ENCODE peak calls at places on chromosome 17, in four cellular contexts. L, P, Q and T are unnamed samples.

GRCh38 chr17:19991252-19991885 is 13.7 kb upstream of the AKAP10 start:
- DNase-seq in L (no peak), P (no peak), Q (no peak), T (no peak)

GRCh38 chr17:9470171-9470570 is 105.4 kb downstream of the STX8 start:
- DNase-seq in L (no peak), P (peak; percentile 49), Q (no peak), T (peak; percentile 26)

GRCh38 chr17:76716834-76717205 is 6.1 kb upstream of the MXRA7 start:
- DNase-seq in L (no peak), P (peak; percentile 98), Q (peak; percentile 93), T (peak; percentile 97)

GRCh38 chr17:73562896-73563295 is 81.3 kb downstream of the SDK2 start:
- DNase-seq in L (no peak), P (no peak), Q (no peak), T (no peak)

GRCh38 chr17:73533801-73534574 is 110.3 kb downstream of the SDK2 start:
- DNase-seq in L (no peak), P (no peak), Q (no peak), T (no peak)

GRCh38 chr17:48747445-48748363 is 19.2 kb upstream of the HOXB13 start:
- DNase-seq in L (no peak), P (no peak), Q (no peak), T (no peak)

GRCh38 chr17:47857551-47858410 is 6.8 kb upstream of the SP6 start:
- DNase-seq in L (no peak), P (no peak), Q (no peak), T (no peak)

GRCh38 chr17:64406321-64407200 is 15.9 kb upstream of the PECAM1 start:
- DNase-seq in L (no peak), P (no peak), Q (no peak), T (no peak)

GRCh38 chr17:29747660-29748059 is 124.9 kb upstream of the CORO6 start:
- DNase-seq in L (no peak), P (peak; percentile 60), Q (no peak), T (peak; percentile 45)

GRCh38 chr17:48051706-48052486 is 3.7 kb downstream of the NFE2L1 start:
- DNase-seq in L (peak; percentile 50), P (peak; percentile 92), Q (peak; percentile 68), T (peak; percentile 92)

GRCh38 chr17:5416886-5417285 is 2.6 kb downstream of the NUP88 start:
- DNase-seq in L (peak; percentile 51), P (no peak), Q (no peak), T (no peak)

GRCh38 chr17:47220531-47220999 is 11.4 kb downstream of the MYL4 start:
- DNase-seq in L (no peak), P (no peak), Q (no peak), T (no peak)

GRCh38 chr17:69166957-69167356 is 25.3 kb upstream of the ABCA6 start:
- DNase-seq in L (no peak), P (no peak), Q (no peak), T (no peak)

GRCh38 chr17:79668344-79669250 is 57.7 kb upstream of the RBFOX3 start:
- DNase-seq in L (no peak), P (no peak), Q (no peak), T (no peak)

GRCh38 chr17:73841431-73842060 is 197.3 kb upstream of the SDK2 start:
- DNase-seq in L (peak; percentile 14), P (no peak), Q (no peak), T (peak; percentile 2)

GRCh38 chr17:14276535-14277250 is 24.2 kb upstream of the HS3ST3B1 start:
- DNase-seq in L (no peak), P (no peak), Q (no peak), T (no peak)

GRCh38 chr17:752620-753219 is 656 bp upstream of the GEMIN4 start:
- DNase-seq in L (peak; percentile 60), P (peak; percentile 60), Q (peak; percentile 49), T (peak; percentile 69)

GRCh38 chr17:61306003-61306402 is 93.6 kb upstream of the TBX2 start:
- DNase-seq in L (no peak), P (no peak), Q (no peak), T (no peak)

GRCh38 chr17:61305024-61305423 is 94.6 kb upstream of the TBX2 start:
- DNase-seq in L (no peak), P (peak; percentile 38), Q (peak; percentile 69), T (no peak)

GRCh38 chr17:61302911-61303310 is 96.7 kb upstream of the TBX2 start:
- DNase-seq in L (no peak), P (no peak), Q (no peak), T (no peak)

GRCh38 chr17:61299517-61300513 is 99.8 kb upstream of the TBX2 start:
- DNase-seq in L (no peak), P (no peak), Q (no peak), T (no peak)

GRCh38 chr17:61303334-61304096 is 96.1 kb upstream of the TBX2 start:
- DNase-seq in L (no peak), P (peak; percentile 43), Q (peak; percentile 81), T (peak; percentile 78)
- TF ChIP-seq CTCF in L (no peak), P (no peak), Q (no peak), T (no peak)

GRCh38 chr17:56896217-56896967 is 17.5 kb downstream of the TRIM25 start:
- DNase-seq in L (no peak), P (no peak), Q (no peak), T (no peak)

GRCh38 chr17:56896968-56897359 is 16.9 kb downstream of the TRIM25 start:
- DNase-seq in L (peak; percentile 62), P (no peak), Q (no peak), T (no peak)

GRCh38 chr17:56899403-56899802 is 14.4 kb downstream of the TRIM25 start:
- DNase-seq in L (no peak), P (no peak), Q (no peak), T (no peak)

GRCh38 chr17:56898874-56899273 is 15.0 kb downstream of the TRIM25 start:
- DNase-seq in L (peak; percentile 36), P (no peak), Q (no peak), T (no peak)

GRCh38 chr17:56897646-56898424 is 16.0 kb downstream of the TRIM25 start:
- DNase-seq in L (peak; percentile 43), P (no peak), Q (no peak), T (no peak)
- H3K4me3 ChIP-seq in L (no peak overlapping the region), P (no peak overlapping the region), Q (no peak overlapping the region), T (no peak overlapping the region)

DNA sequence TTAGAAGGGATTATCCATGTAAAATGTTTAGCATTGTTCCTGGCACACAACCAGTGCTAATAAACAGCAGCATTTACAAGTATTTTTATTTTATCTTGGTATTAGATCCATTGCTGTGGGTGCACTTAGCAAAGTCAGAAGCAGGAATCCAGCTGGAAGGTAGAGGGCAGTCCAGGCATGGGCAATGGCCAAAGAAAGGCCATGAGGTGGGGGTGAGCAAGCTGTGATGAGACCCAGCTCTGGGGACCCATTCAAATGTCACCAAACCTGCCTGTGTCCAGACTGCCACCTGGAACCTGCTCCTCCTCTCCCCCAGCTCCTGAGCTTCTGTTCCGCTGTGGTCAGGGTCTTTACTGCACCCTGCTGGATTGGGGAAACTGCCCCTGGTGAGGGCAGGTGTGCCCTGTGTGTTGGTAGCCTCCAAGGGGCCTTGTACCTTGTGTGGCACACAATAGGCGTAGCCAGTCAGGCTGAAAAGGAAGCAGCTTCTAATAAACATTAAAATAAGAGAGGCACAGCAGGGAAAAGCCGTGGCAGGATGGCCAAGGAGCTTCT is 118.0 kb upstream of the CRHR1 start:
- DNase-seq in L (no peak), P (no peak), Q (no peak), T (no peak)
- TF ChIP-seq CTCF in L (no peak), P (no peak), Q (no peak), T (no peak)

GRCh38 chr17:67836205-67836987 is 11.1 kb downstream of the BPTF start:
- DNase-seq in L (no peak), P (peak; percentile 60), Q (peak; percentile 77), T (peak; percentile 30)

GRCh38 chr17:67834634-67835033 is 9.3 kb downstream of the BPTF start:
- DNase-seq in L (no peak), P (no peak), Q (no peak), T (no peak)

GRCh38 chr17:67833134-67833533 is 7.8 kb downstream of the BPTF start:
- DNase-seq in L (no peak), P (no peak), Q (no peak), T (no peak)

GRCh38 chr17:67831268-67831667 is 6.0 kb downstream of the BPTF start:
- DNase-seq in L (no peak), P (no peak), Q (no peak), T (no peak)

DNA sequence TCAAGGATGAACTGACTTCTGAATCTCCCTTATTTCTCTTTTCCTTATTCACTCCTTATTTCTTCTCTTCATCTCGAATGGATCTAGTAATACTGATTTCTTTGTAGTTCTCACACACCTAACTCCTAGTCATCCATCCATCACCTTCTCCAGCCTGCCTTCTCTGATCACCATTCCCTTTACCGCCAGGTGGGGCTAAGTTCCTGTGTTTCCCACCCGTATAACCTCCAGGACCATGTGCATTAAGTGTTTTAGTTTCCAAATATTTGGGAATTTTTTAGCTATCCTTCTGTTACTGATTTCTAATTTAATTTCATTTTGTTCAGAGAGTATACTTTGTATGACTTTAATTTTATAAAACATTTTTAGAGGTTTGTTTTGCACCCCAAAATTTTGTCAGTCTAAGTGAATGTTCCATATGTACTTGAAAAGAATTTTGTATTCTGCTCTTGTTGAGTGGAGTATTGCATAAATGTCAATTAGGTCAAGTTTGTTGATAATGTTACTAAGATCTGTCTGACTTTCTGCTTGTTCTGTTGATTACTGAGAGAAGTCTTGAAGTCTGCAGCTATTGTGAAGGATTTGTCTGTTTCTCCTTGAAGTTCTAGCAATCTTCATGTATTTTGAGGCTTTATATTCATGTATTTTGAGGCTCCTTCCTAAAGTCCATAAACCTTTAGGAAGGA is 8.8 kb downstream of the BPTF start:
- DNase-seq in L (no peak), P (no peak), Q (no peak), T (no peak)
- H3K4me3 ChIP-seq in L (no peak overlapping the region), P (no peak overlapping the region), Q (no peak overlapping the region), T (no peak overlapping the region)

DNA sequence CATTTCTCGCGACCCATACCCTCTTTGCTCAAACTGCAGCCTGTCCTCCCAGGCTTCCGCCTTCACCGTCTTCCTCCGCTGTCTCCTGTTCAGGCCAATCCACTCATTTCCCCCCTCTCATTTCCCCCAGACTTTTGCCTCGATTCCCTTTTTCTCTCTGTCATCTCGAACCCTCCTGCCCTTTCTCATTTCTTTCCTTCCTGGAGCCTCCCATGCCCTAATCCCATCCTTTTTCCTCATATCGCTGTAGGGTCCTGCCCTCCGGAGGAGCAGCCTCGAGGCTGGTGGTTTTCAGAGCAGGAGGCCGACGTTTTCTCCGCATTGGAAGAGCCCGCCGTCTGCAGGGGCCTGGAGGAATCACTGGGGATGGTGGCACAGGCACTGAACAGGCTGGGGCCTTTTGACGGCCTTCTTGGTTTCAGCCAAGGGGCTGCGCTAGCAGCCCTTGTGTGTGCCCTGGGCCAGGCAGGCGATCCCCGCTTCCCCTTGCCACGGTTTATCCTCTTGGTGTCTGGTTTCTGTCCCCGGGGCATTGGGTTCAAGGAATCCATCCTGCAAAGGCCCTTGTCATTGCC is 620 bp downstream of the OVCA2 start:
- DNase-seq in L (no peak), P (no peak), Q (no peak), T (no peak)
- TF ChIP-seq CTCF in L (no peak), P (peak; percentile 40), Q (peak; percentile 15), T (peak; percentile 50)

DNA sequence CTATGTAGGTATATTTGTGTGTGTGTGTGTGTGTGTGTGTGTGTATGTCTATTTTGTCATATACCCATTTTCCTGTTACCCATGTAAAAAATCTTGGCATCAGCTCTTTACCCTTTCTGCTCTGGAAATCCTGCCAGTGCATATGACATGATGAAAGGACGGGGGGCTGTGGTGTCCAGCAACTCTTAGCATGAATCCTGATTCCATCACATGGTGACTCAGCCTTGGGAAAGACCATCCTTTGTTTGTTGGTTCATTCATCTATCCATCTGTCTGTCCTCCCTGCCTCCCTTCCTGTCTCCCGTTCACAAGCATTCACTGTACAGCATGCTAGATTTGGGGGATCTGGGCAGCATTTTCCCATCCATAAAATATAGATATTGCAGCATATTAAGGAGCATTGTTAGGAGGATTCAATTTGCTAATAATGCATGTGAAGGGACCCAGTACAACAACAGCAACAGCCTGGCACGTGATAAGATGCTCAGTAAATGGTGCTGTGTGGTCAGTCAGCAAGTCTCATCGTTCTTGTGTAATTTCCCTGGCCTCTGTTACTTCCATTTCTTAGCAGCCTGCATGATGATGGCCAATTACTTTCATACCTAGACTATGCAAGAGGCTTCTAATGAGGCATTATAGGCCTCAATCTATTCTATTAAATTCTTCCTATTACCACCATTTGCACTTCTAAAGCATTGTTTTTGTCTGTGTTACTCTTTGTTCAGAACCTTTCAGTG is 191.0 kb downstream of the PRKCA start:
- DNase-seq in L (no peak), P (peak; percentile 89), Q (peak; percentile 74), T (peak; percentile 73)
- H3K4me3 ChIP-seq in L (no peak overlapping the region), P (no peak overlapping the region), Q (no peak overlapping the region), T (no peak overlapping the region)